ENCODE peak calls at places on chromosome 1, in ten cellular contexts. T, C, R, N, O, A, U, D, Y and J are unnamed samples.

GRCh38 chr1:93779540-93780121 is 98.0 kb upstream of the BCAR3 start:
- DNase-seq in T (peak), C (no peak), R (no peak), N (peak), O (no peak), A (no peak), U (peak), D (no peak), Y (no peak), J (no peak)

GRCh38 chr1:97758589-97759057 is 162.2 kb downstream of the DPYD start:
- DNase-seq in T (no peak), C (peak), R (no peak), N (peak), O (no peak), A (no peak), U (no peak), D (no peak), Y (no peak), J (no peak)

GRCh38 chr1:34500451-34500850 is 254.4 kb upstream of the GJB5 start:
- DNase-seq in T (peak), C (peak), R (no peak), N (no peak), O (no peak), A (no peak), U (no peak), D (peak), Y (no peak), J (no peak)

GRCh38 chr1:223106856-223107255 is 36.2 kb downstream of the TLR5 start:
- DNase-seq in T (no peak), C (peak), R (no peak), N (no peak), O (no peak), A (peak), U (no peak), D (no peak), Y (no peak), J (peak)

GRCh38 chr1:185376840-185377635 is 60.0 kb upstream of the IVNS1ABP start:
- DNase-seq in T (no peak), C (no peak), R (no peak), N (peak), O (no peak), A (no peak), U (no peak), D (no peak), Y (no peak), J (no peak)

GRCh38 chr1:76040327-76040868 is 34.1 kb upstream of the ST6GALNAC3 start:
- DNase-seq in T (no peak), C (no peak), R (no peak), N (no peak), O (no peak), A (no peak), U (no peak), D (peak), Y (no peak), J (no peak)

GRCh38 chr1:158494737-158495136 is 22.7 kb downstream of the OR10R2 start:
- DNase-seq in T (no peak), C (no peak), R (no peak), N (no peak), O (no peak), A (no peak), U (no peak), D (no peak), Y (no peak), J (no peak)

GRCh38 chr1:113415256-113416189 is 25.2 kb downstream of the MAGI3 start:
- DNase-seq in T (no peak), C (peak), R (no peak), N (no peak), O (no peak), A (no peak), U (no peak), D (no peak), Y (no peak), J (no peak)

GRCh38 chr1:156590326-156591180 is 1.0 kb upstream of the NAXE start:
- DNase-seq in T (no peak), C (no peak), R (no peak), N (no peak), O (no peak), A (peak), U (no peak), D (no peak), Y (no peak), J (no peak)

GRCh38 chr1:5953386-5953785 is 38.8 kb downstream of the NPHP4 start:
- DNase-seq in T (no peak), C (no peak), R (no peak), N (no peak), O (no peak), A (no peak), U (no peak), D (no peak), Y (no peak), J (no peak)

GRCh38 chr1:161222175-161223019 is 1.0 kb downstream of the APOA2 start:
- DNase-seq in T (no peak), C (no peak), R (no peak), N (no peak), O (no peak), A (no peak), U (no peak), D (no peak), Y (no peak), J (no peak)

GRCh38 chr1:18232052-18232451 is 124.5 kb downstream of the IGSF21 start:
- DNase-seq in T (no peak), C (no peak), R (no peak), N (peak), O (no peak), A (no peak), U (no peak), D (no peak), Y (no peak), J (no peak)

GRCh38 chr1:49106438-49106837 is 329.7 kb upstream of the BEND5 start:
- DNase-seq in T (no peak), C (no peak), R (no peak), N (peak), O (no peak), A (no peak), U (no peak), D (no peak), Y (no peak), J (no peak)

GRCh38 chr1:8197493-8198282 is 120.2 kb upstream of the SLC45A1 start:
- DNase-seq in T (peak), C (peak), R (peak), N (peak), O (peak), A (peak), U (peak), D (no peak), Y (no peak), J (no peak)

GRCh38 chr1:111139956-111140679 is at the start of the genes CEPT1 and DRAM2:
- DNase-seq in T (peak), C (peak), R (peak), N (peak), O (peak), A (peak), U (peak), D (peak), Y (peak), J (peak)

GRCh38 chr1:108712605-108713150 is at the start of gene FNDC7:
- DNase-seq in T (no peak), C (peak), R (no peak), N (no peak), O (no peak), A (no peak), U (no peak), D (peak), Y (no peak), J (no peak)

GRCh38 chr1:235866207-235866912 is at the start of gene LYST:
- DNase-seq in T (peak), C (peak), R (peak), N (peak), O (no peak), A (peak), U (no peak), D (peak), Y (no peak), J (peak)

GRCh38 chr1:225427249-225428065 is at the start of gene LBR:
- DNase-seq in T (peak), C (peak), R (peak), N (no peak), O (no peak), A (no peak), U (no peak), D (no peak), Y (no peak), J (peak)

GRCh38 chr1:232952514-232953175 is 2.2 kb downstream of the NTPCR start:
- DNase-seq in T (peak), C (peak), R (peak), N (peak), O (no peak), A (no peak), U (no peak), D (peak), Y (no peak), J (peak)

GRCh38 chr1:86741947-86742572 is 37.7 kb downstream of the SH3GLB1 start:
- DNase-seq in T (peak), C (peak), R (peak), N (peak), O (no peak), A (no peak), U (no peak), D (no peak), Y (no peak), J (no peak)

DNA sequence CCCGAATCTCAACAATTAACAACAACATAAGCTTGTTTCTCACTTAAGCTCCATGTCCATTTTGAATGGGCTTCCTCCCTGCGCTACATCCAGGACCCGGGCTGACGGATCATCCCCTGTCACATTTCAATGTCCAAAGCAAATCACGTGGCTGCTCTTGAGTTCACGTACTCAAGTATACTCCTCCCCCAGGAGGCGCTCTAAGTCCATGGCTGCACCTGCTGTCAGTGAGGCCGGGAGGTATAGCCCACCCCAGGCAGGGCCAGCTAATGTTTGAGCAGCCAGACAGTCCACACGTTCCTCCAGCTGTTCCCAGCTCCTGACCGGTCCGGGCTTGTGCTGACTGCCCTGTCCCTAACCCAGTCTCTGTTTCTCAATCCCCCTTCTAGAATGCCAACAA is 220.8 kb downstream of the SLC35F3 start:
- DNase-seq in T (no peak), C (peak), R (peak), N (peak), O (no peak), A (no peak), U (no peak), D (peak), Y (peak), J (peak)
- TF ChIP-seq CTCF in T (no peak), C (peak), R (no peak), N (peak), O (no peak), A (no peak), U (no peak), D (peak), Y (peak), J (peak)

DNA sequence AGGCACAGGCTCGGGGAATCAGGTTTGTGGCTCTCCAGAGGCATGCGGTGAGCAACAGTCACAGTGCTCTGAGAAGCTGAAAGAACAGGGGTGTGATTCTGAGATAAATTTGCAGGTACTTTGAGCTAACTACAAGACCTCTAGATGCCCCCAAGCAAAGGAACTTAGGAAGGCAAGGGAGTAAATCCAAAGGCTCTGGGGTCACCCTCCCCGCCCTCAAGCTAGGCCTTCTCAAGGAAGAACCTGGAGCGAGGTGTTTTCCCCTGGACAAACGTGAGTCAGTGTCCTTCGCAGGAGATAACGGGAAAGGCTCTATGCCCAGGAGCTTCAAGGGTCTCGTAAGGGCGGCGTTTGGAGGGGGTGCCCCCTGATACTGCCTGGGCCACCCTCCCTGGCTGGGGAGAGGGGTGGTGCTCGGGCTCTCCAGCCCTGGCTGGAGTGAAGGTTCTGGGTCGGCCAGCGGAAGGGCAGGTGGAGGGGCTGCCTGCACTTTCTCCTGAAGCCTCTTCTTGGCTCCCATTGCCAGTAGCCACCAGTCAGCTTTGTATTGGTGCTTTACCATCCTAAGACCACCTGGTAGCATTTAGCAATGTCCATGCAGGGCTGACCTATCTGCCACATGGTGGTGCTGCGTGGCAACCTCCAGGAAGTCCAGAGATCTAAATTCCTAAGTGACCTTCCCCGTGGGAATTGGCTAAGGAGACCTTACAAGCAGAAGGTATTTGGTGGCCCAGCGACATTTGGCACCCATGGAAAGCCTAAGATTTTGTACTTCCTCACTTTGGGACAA is 44.0 kb downstream of the GPR161 start:
- DNase-seq in T (no peak), C (peak), R (peak), N (peak), O (no peak), A (no peak), U (no peak), D (no peak), Y (no peak), J (no peak)
- TF ChIP-seq CTCF in T (peak), C (peak), R (no peak), N (peak), O (peak), A (peak), U (peak), D (no peak), Y (no peak), J (no peak)

DNA sequence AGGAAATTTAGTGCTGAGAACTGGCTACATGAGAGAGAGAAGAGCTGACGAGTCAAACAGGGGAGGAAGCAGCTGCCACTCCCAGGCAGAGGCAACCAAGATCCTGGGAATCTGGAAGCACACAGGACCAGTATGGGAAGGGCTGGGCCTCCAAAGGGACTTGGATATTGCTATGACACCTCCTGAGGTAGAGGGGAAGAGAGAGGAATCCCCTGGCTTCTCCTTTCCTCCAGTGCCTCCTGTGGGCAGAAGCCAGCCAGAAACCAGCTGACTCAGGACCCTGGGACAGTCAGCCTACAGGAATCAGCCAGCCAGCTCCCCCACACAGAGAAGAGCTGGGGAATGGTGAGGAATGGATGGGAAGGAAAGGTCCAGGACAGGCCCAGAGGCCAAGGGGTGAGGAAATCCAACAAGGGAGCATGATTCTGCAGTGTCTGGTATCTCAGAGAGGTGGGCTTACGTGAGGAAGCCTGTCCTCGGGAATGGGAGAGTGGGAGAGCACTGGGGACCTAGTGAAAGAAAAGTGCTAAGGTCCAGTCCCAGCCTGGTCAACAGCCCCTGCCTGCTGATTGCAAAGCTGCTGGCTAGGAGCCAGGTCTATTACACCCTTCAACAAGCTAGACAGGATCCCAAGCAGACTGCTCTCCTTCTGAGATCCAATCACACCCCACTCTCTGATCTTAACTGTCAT is 43.5 kb downstream of the NAV1 start:
- DNase-seq in T (no peak), C (peak), R (peak), N (peak), O (no peak), A (peak), U (no peak), D (no peak), Y (no peak), J (no peak)
- TF ChIP-seq CTCF in T (no peak), C (peak), R (no peak), N (no peak), O (no peak), A (no peak), U (no peak), D (no peak), Y (no peak), J (no peak)

GRCh38 chr1:227954163-227954850 is 6.6 kb upstream of the WNT9A start:
- DNase-seq in T (no peak), C (no peak), R (no peak), N (no peak), O (no peak), A (peak), U (no peak), D (no peak), Y (no peak), J (no peak)
- TF ChIP-seq CTCF in T (peak), C (no peak), R (no peak), N (no peak), O (no peak), A (no peak), U (no peak), D (no peak), Y (no peak), J (no peak)

DNA sequence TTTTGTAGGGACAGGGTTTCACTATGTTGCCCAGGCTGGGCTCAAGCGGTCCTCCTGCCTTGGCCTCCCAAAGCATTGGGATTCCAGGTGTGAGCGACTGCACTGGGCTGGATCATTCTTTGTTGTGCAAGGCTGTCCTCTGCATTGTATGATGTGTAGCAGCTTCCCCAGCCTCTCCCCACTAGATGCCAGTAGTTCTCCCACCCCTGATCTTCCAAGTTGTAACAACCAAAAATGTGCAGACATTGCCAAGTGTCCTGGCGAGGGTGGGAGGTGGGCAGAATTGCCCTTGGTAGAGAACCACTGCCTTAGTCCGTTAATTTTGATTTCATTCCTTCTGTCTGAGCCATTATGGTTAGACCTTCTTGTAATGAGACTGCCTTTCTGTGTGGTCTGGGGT is 7.2 kb downstream of the GALNT2 start:
- DNase-seq in T (no peak), C (no peak), R (no peak), N (no peak), O (no peak), A (no peak), U (no peak), D (no peak), Y (no peak), J (no peak)
- TF ChIP-seq CTCF in T (no peak), C (peak), R (no peak), N (no peak), O (no peak), A (no peak), U (no peak), D (no peak), Y (no peak), J (no peak)